ENCODE peak calls at places on chromosomes 6 and 20, in five cellular contexts. One of them, this sample, is unnamed.

GRCh38 chr6:30682181-30683117 is 4.0 kb downstream of the PPP1R18 start:
- DNase-seq in non-pigmented ciliary epithelial cell: peak; percentile 80
- DNase-seq in upper lobe of left lung: peak; percentile 88
- DNase-seq in pancreas: peak; percentile 45
- DNase-seq in C1 segment of cervical spinal cord: peak; percentile 77
- DNase-seq in this sample: peak; percentile 55

GRCh38 chr6:138907167-138907566 is 80.9 kb downstream of the REPS1 start:
- DNase-seq in non-pigmented ciliary epithelial cell: no peak
- DNase-seq in upper lobe of left lung: no peak
- DNase-seq in pancreas: no peak
- DNase-seq in C1 segment of cervical spinal cord: no peak
- DNase-seq in this sample: no peak

GRCh38 chr6:14841901-14842421 is 403.9 kb upstream of the JARID2 start:
- DNase-seq in non-pigmented ciliary epithelial cell: peak; percentile 94
- DNase-seq in upper lobe of left lung: no peak
- DNase-seq in pancreas: no peak
- DNase-seq in C1 segment of cervical spinal cord: no peak
- DNase-seq in this sample: no peak

GRCh38 chr20:32908334-32909292 is 49.9 kb downstream of the EFCAB8 start:
- DNase-seq in non-pigmented ciliary epithelial cell: no peak
- DNase-seq in upper lobe of left lung: no peak
- DNase-seq in pancreas: no peak
- DNase-seq in C1 segment of cervical spinal cord: no peak
- DNase-seq in this sample: no peak

GRCh38 chr6:18488526-18489270 is 101.5 kb downstream of the RNF144B start:
- DNase-seq in non-pigmented ciliary epithelial cell: peak; percentile 71
- DNase-seq in upper lobe of left lung: no peak
- DNase-seq in pancreas: no peak
- DNase-seq in C1 segment of cervical spinal cord: no peak
- DNase-seq in this sample: no peak

GRCh38 chr6:137912813-137913212 is 45.8 kb downstream of the TNFAIP3 start:
- DNase-seq in non-pigmented ciliary epithelial cell: no peak
- DNase-seq in upper lobe of left lung: no peak
- DNase-seq in pancreas: no peak
- DNase-seq in C1 segment of cervical spinal cord: no peak
- DNase-seq in this sample: no peak

GRCh38 chr6:170096191-170096802 is 194.6 kb downstream of the DLL1 start:
- DNase-seq in non-pigmented ciliary epithelial cell: no peak
- DNase-seq in upper lobe of left lung: peak; percentile 61
- DNase-seq in pancreas: no peak
- DNase-seq in C1 segment of cervical spinal cord: no peak
- DNase-seq in this sample: no peak

GRCh38 chr6:40506956-40507355 is 80.2 kb downstream of the LRFN2 start:
- DNase-seq in non-pigmented ciliary epithelial cell: no peak
- DNase-seq in upper lobe of left lung: no peak
- DNase-seq in pancreas: no peak
- DNase-seq in C1 segment of cervical spinal cord: no peak
- DNase-seq in this sample: no peak

GRCh38 chr20:63090052-63090451 is 83.3 kb upstream of the BHLHE23 start:
- DNase-seq in non-pigmented ciliary epithelial cell: no peak
- DNase-seq in upper lobe of left lung: no peak
- DNase-seq in pancreas: no peak
- DNase-seq in C1 segment of cervical spinal cord: no peak
- DNase-seq in this sample: no peak

GRCh38 chr20:43170771-43171170 is 18.9 kb downstream of the PTPRT start:
- DNase-seq in non-pigmented ciliary epithelial cell: no peak
- DNase-seq in upper lobe of left lung: no peak
- DNase-seq in pancreas: no peak
- DNase-seq in C1 segment of cervical spinal cord: no peak
- DNase-seq in this sample: no peak

GRCh38 chr20:34526466-34526865 is 10.2 kb downstream of the DYNLRB1 start:
- DNase-seq in non-pigmented ciliary epithelial cell: no peak
- DNase-seq in upper lobe of left lung: no peak
- DNase-seq in pancreas: no peak
- DNase-seq in C1 segment of cervical spinal cord: no peak
- DNase-seq in this sample: no peak

GRCh38 chr20:44073675-44074071 is 113.3 kb downstream of the JPH2 start:
- DNase-seq in non-pigmented ciliary epithelial cell: no peak
- DNase-seq in upper lobe of left lung: no peak
- DNase-seq in pancreas: no peak
- DNase-seq in C1 segment of cervical spinal cord: no peak
- DNase-seq in this sample: no peak

GRCh38 chr20:7038029-7038428 is 270.5 kb downstream of the BMP2 start:
- DNase-seq in non-pigmented ciliary epithelial cell: peak; percentile 40
- DNase-seq in upper lobe of left lung: no peak
- DNase-seq in pancreas: no peak
- DNase-seq in C1 segment of cervical spinal cord: no peak
- DNase-seq in this sample: no peak

GRCh38 chr6:37630281-37630799 is 67.3 kb downstream of the MDGA1 start:
- DNase-seq in non-pigmented ciliary epithelial cell: peak; percentile 98
- DNase-seq in upper lobe of left lung: no peak
- DNase-seq in pancreas: no peak
- DNase-seq in C1 segment of cervical spinal cord: no peak
- DNase-seq in this sample: no peak

GRCh38 chr6:22880686-22881433 is 311.5 kb downstream of the HDGFL1 start:
- DNase-seq in non-pigmented ciliary epithelial cell: peak; percentile 98
- DNase-seq in upper lobe of left lung: no peak
- DNase-seq in pancreas: no peak
- DNase-seq in C1 segment of cervical spinal cord: no peak
- DNase-seq in this sample: no peak

GRCh38 chr6:37882724-37883413 is 63.3 kb downstream of the ZFAND3 start:
- DNase-seq in non-pigmented ciliary epithelial cell: peak; percentile 59
- DNase-seq in upper lobe of left lung: no peak
- DNase-seq in pancreas: no peak
- DNase-seq in C1 segment of cervical spinal cord: no peak
- DNase-seq in this sample: no peak

GRCh38 chr6:38638941-38639497 is 710 bp downstream of the BTBD9 start:
- DNase-seq in non-pigmented ciliary epithelial cell: no peak
- DNase-seq in upper lobe of left lung: no peak
- DNase-seq in pancreas: peak; percentile 38
- DNase-seq in C1 segment of cervical spinal cord: no peak
- DNase-seq in this sample: no peak

GRCh38 chr6:106967936-106968555 is 6.5 kb downstream of the CD24 start:
- DNase-seq in non-pigmented ciliary epithelial cell: no peak
- DNase-seq in upper lobe of left lung: no peak
- DNase-seq in pancreas: peak; percentile 44
- DNase-seq in C1 segment of cervical spinal cord: no peak
- DNase-seq in this sample: no peak

GRCh38 chr6:30881392-30881986 is 2.8 kb upstream of the DDR1 start:
- DNase-seq in non-pigmented ciliary epithelial cell: no peak
- DNase-seq in upper lobe of left lung: no peak
- DNase-seq in pancreas: no peak
- DNase-seq in C1 segment of cervical spinal cord: no peak
- DNase-seq in this sample: no peak

GRCh38 chr6:7313505-7314165 is 636 bp upstream of the SSR1 start:
- DNase-seq in non-pigmented ciliary epithelial cell: no peak
- DNase-seq in upper lobe of left lung: no peak
- DNase-seq in pancreas: no peak
- DNase-seq in C1 segment of cervical spinal cord: no peak
- DNase-seq in this sample: no peak

GRCh38 chr20:22491188-22491500 is 93.2 kb downstream of the FOXA2 start:
- DNase-seq in non-pigmented ciliary epithelial cell: no peak
- DNase-seq in upper lobe of left lung: peak; percentile 23
- DNase-seq in pancreas: no peak
- DNase-seq in C1 segment of cervical spinal cord: no peak
- DNase-seq in this sample: no peak

GRCh38 chr6:144123836-144124235 is 26.5 kb upstream of the STX11 start:
- DNase-seq in non-pigmented ciliary epithelial cell: no peak
- DNase-seq in upper lobe of left lung: no peak
- DNase-seq in pancreas: no peak
- DNase-seq in C1 segment of cervical spinal cord: no peak
- DNase-seq in this sample: no peak

GRCh38 chr6:164085086-164085485 is 670.6 kb downstream of the QKI start:
- DNase-seq in non-pigmented ciliary epithelial cell: no peak
- DNase-seq in upper lobe of left lung: peak; percentile 34
- DNase-seq in pancreas: no peak
- DNase-seq in C1 segment of cervical spinal cord: peak; percentile 90
- DNase-seq in this sample: peak; percentile 70

GRCh38 chr20:9488063-9488462 is 26.3 kb upstream of the LAMP5 start:
- DNase-seq in non-pigmented ciliary epithelial cell: no peak
- DNase-seq in upper lobe of left lung: no peak
- DNase-seq in pancreas: no peak
- DNase-seq in C1 segment of cervical spinal cord: peak; percentile 17
- DNase-seq in this sample: no peak

This sample was measured in amygdala.